ENCODE peak calls at places on chromosome 15, in seven cellular contexts. B, V, O, N, E, K and D are unnamed samples.

GRCh38 chr15:62781081-62781497 is 261.5 kb upstream of the TPM1 start:
- DNase-seq in B (no peak), V (no peak), O (no peak), K (no peak), E (no peak), N (no peak), D (no peak)

GRCh38 chr15:43127752-43128151 is 5.6 kb upstream of the TMEM62 start:
- DNase-seq in O (no peak), K (no peak), V (no peak), B (no peak), N (no peak), E (no peak), D (no peak)

GRCh38 chr15:73936181-73936580 is 9.9 kb downstream of the LOXL1 start:
- DNase-seq in B (no peak), V (peak; percentile 12), N (no peak), K (no peak), O (no peak), E (no peak), D (peak; percentile 26)

GRCh38 chr15:35519536-35520149 is 26.3 kb downstream of the DPH6 start:
- DNase-seq in O (no peak), N (peak; percentile 51), K (no peak), V (peak; percentile 42), B (no peak), E (no peak), D (no peak)

GRCh38 chr15:31498329-31498728 is 171.7 kb downstream of the KLF13 start:
- DNase-seq in K (no peak), V (no peak), O (no peak), B (no peak), N (no peak), E (no peak), D (no peak)

GRCh38 chr15:66287461-66288055 is 5.8 kb upstream of the DIS3L start:
- DNase-seq in N (peak; percentile 31), E (no peak), B (no peak), V (peak; percentile 35), O (no peak), K (no peak), D (no peak)

GRCh38 chr15:78399081-78399480 is 38.9 kb upstream of the IREB2 start:
- DNase-seq in K (no peak), O (no peak), E (no peak), B (no peak), V (no peak), N (no peak), D (no peak)

GRCh38 chr15:51726302-51727073 is 11.0 kb downstream of the LYSMD2 start:
- DNase-seq in V (no peak), O (no peak), E (peak; percentile 38), B (no peak), K (no peak), N (peak; percentile 80), D (peak; percentile 75)

GRCh38 chr15:67107014-67107812 is 41.8 kb downstream of the SMAD3 start:
- DNase-seq in O (no peak), E (peak; percentile 98), B (no peak), V (no peak), N (peak; percentile 40), K (no peak), D (peak; percentile 86)

GRCh38 chr15:68729789-68730201 is 90.9 kb downstream of the ANP32A start:
- DNase-seq in N (no peak), B (no peak), V (no peak), E (no peak), O (no peak), K (no peak), D (no peak)

GRCh38 chr15:78800189-78800588 is 11.1 kb downstream of the ADAMTS7 start:
- DNase-seq in E (no peak), V (no peak), B (no peak), K (no peak), N (no peak), O (no peak), D (no peak)

GRCh38 chr15:51879555-51879954 is 50.1 kb downstream of the TMOD3 start:
- DNase-seq in B (no peak), O (no peak), E (no peak), V (no peak), K (no peak), N (no peak), D (no peak)

GRCh38 chr15:58742022-58742421 is 7.5 kb downstream of the ADAM10 start:
- DNase-seq in E (no peak), B (no peak), O (no peak), N (no peak), K (no peak), V (no peak), D (no peak)

GRCh38 chr15:96053039-96054021 is 277.2 kb upstream of the NR2F2 start:
- DNase-seq in E (no peak), O (no peak), N (peak; percentile 48), K (no peak), V (no peak), B (no peak), D (peak; percentile 84)

GRCh38 chr15:92365079-92365478 is 28.6 kb upstream of the ST8SIA2 start:
- DNase-seq in K (no peak), N (no peak), V (no peak), B (no peak), O (no peak), E (no peak), D (peak; percentile 41)

GRCh38 chr15:90711418-90711824 is 5.7 kb upstream of the BLM start:
- DNase-seq in V (no peak), B (no peak), O (no peak), K (no peak), N (peak; percentile 39), E (no peak), D (no peak)

GRCh38 chr15:66581972-66582537 is 16.3 kb upstream of the LCTL start:
- DNase-seq in V (no peak), E (no peak), B (no peak), O (no peak), K (no peak), N (no peak), D (no peak)

GRCh38 chr15:51403072-51403878 is 61.8 kb downstream of the GLDN start:
- DNase-seq in O (no peak), K (no peak), N (peak; percentile 24), V (peak; percentile 27), B (no peak), E (no peak), D (peak; percentile 16)

GRCh38 chr15:33028495-33028894 is 166.0 kb downstream of the FMN1 start:
- DNase-seq in K (no peak), E (no peak), B (no peak), O (no peak), N (no peak), V (no peak), D (no peak)

GRCh38 chr15:69810441-69811071 is 287.2 kb downstream of the TLE3 start:
- DNase-seq in E (no peak), B (no peak), V (no peak), N (no peak), K (no peak), O (no peak), D (no peak)

GRCh38 chr15:55741592-55742497 is 1.1 kb downstream of the PRTG start:
- DNase-seq in B (no peak), K (no peak), O (no peak), N (peak; percentile 15), V (no peak), E (no peak), D (no peak)

GRCh38 chr15:94036156-94036555 is 195.2 kb upstream of the MCTP2 start:
- DNase-seq in B (no peak), V (no peak), N (no peak), E (no peak), O (no peak), K (no peak), D (no peak)

GRCh38 chr15:48759921-48760320 is 50.9 kb downstream of the CEP152 start:
- DNase-seq in V (no peak), K (no peak), B (no peak), N (no peak), E (no peak), O (no peak), D (no peak)

GRCh38 chr15:40097968-40098476 is 10.7 kb downstream of the BMF start:
- DNase-seq in N (peak; percentile 77), B (no peak), O (no peak), E (no peak), K (no peak), V (no peak), D (no peak)

GRCh38 chr15:58873267-58873666 is 60.2 kb downstream of the SLTM start:
- DNase-seq in N (no peak), O (no peak), K (no peak), B (no peak), E (peak; percentile 23), V (no peak), D (no peak)

GRCh38 chr15:78306176-78306774 is 6.9 kb upstream of the SKIC8 start:
- DNase-seq in O (no peak), V (no peak), B (no peak), E (no peak), K (no peak), N (no peak), D (no peak)

GRCh38 chr15:95922431-95922830 is 408.1 kb upstream of the NR2F2 start:
- DNase-seq in N (peak; percentile 57), O (no peak), K (no peak), B (no peak), V (no peak), E (no peak), D (no peak)

GRCh38 chr15:92803852-92804609 is 96.1 kb upstream of the CHD2 start:
- DNase-seq in V (peak; percentile 35), E (peak; percentile 100), O (peak; percentile 59), N (peak; percentile 63), B (no peak), K (no peak), D (peak; percentile 92)